ENCODE peak calls at places on chromosomes 5 and 9, in ten cellular contexts. One of them, this sample, is unnamed.

GRCh38 chr5:177402271-177403043 is 2.0 kb upstream of the PFN3 start:
- DNase-seq in EL: peak; percentile 71
- DNase-seq in brain microvascular endothelial cell: no peak
- DNase-seq in naive thymus-derived CD4-positive, alpha-beta T cell: peak; percentile 68
- DNase-seq in kidney glomerular epithelial cell: peak; percentile 72
- DNase-seq in substantia nigra: no peak
- DNase-seq in activated CD8-positive, alpha-beta memory T cell treated with anti-CD3 and anti-CD28 coated beads for 24 hours: peak; percentile 83
- DNase-seq in stimulated activated CD4-positive, alpha-beta T cell treated with anti-CD3 and anti-CD28 coated beads, Interleukin-1b, Interleukin-23, amount 100 ng/mL, for 1 hour: peak; percentile 44
- DNase-seq in T-helper 2 cell: peak; percentile 39
- DNase-seq in OCI-LY7: no peak
- DNase-seq in this sample: peak; percentile 67

GRCh38 chr5:105917189-105917588 is 1753.5 kb downstream of the EFNA5 start:
- DNase-seq in naive thymus-derived CD4-positive, alpha-beta T cell: no peak
- DNase-seq in kidney glomerular epithelial cell: peak; percentile 12
- DNase-seq in brain microvascular endothelial cell: no peak
- DNase-seq in substantia nigra: no peak
- DNase-seq in stimulated activated CD4-positive, alpha-beta T cell treated with anti-CD3 and anti-CD28 coated beads, Interleukin-1b, Interleukin-23, amount 100 ng/mL, for 1 hour: no peak
- DNase-seq in T-helper 2 cell: no peak
- DNase-seq in activated CD8-positive, alpha-beta memory T cell treated with anti-CD3 and anti-CD28 coated beads for 24 hours: no peak
- DNase-seq in OCI-LY7: no peak
- DNase-seq in EL: no peak
- DNase-seq in this sample: no peak

GRCh38 chr9:90914196-90914595 is 112.6 kb downstream of the SYK start:
- DNase-seq in stimulated activated CD4-positive, alpha-beta T cell treated with anti-CD3 and anti-CD28 coated beads, Interleukin-1b, Interleukin-23, amount 100 ng/mL, for 1 hour: no peak
- DNase-seq in OCI-LY7: no peak
- DNase-seq in T-helper 2 cell: no peak
- DNase-seq in kidney glomerular epithelial cell: no peak
- DNase-seq in brain microvascular endothelial cell: no peak
- DNase-seq in EL: no peak
- DNase-seq in naive thymus-derived CD4-positive, alpha-beta T cell: no peak
- DNase-seq in substantia nigra: no peak
- DNase-seq in activated CD8-positive, alpha-beta memory T cell treated with anti-CD3 and anti-CD28 coated beads for 24 hours: no peak
- DNase-seq in this sample: no peak

GRCh38 chr9:132068604-132069003 is 11.1 kb downstream of the MED27 start:
- DNase-seq in T-helper 2 cell: no peak
- DNase-seq in kidney glomerular epithelial cell: no peak
- DNase-seq in brain microvascular endothelial cell: no peak
- DNase-seq in stimulated activated CD4-positive, alpha-beta T cell treated with anti-CD3 and anti-CD28 coated beads, Interleukin-1b, Interleukin-23, amount 100 ng/mL, for 1 hour: no peak
- DNase-seq in EL: no peak
- DNase-seq in OCI-LY7: no peak
- DNase-seq in substantia nigra: peak; percentile 54
- DNase-seq in activated CD8-positive, alpha-beta memory T cell treated with anti-CD3 and anti-CD28 coated beads for 24 hours: no peak
- DNase-seq in naive thymus-derived CD4-positive, alpha-beta T cell: no peak
- DNase-seq in this sample: no peak

GRCh38 chr5:147507480-147508126 is 2.3 kb downstream of the DPYSL3 start:
- DNase-seq in brain microvascular endothelial cell: no peak
- DNase-seq in substantia nigra: no peak
- DNase-seq in T-helper 2 cell: no peak
- DNase-seq in OCI-LY7: no peak
- DNase-seq in kidney glomerular epithelial cell: peak; percentile 31
- DNase-seq in stimulated activated CD4-positive, alpha-beta T cell treated with anti-CD3 and anti-CD28 coated beads, Interleukin-1b, Interleukin-23, amount 100 ng/mL, for 1 hour: no peak
- DNase-seq in naive thymus-derived CD4-positive, alpha-beta T cell: no peak
- DNase-seq in activated CD8-positive, alpha-beta memory T cell treated with anti-CD3 and anti-CD28 coated beads for 24 hours: no peak
- DNase-seq in EL: peak; percentile 63
- DNase-seq in this sample: no peak

GRCh38 chr9:109253637-109254284 is 67.1 kb downstream of the EPB41L4B start:
- DNase-seq in brain microvascular endothelial cell: peak; percentile 59
- DNase-seq in stimulated activated CD4-positive, alpha-beta T cell treated with anti-CD3 and anti-CD28 coated beads, Interleukin-1b, Interleukin-23, amount 100 ng/mL, for 1 hour: no peak
- DNase-seq in kidney glomerular epithelial cell: peak; percentile 30
- DNase-seq in OCI-LY7: no peak
- DNase-seq in activated CD8-positive, alpha-beta memory T cell treated with anti-CD3 and anti-CD28 coated beads for 24 hours: peak; percentile 42
- DNase-seq in naive thymus-derived CD4-positive, alpha-beta T cell: no peak
- DNase-seq in substantia nigra: no peak
- DNase-seq in EL: peak; percentile 94
- DNase-seq in T-helper 2 cell: no peak
- DNase-seq in this sample: no peak

GRCh38 chr5:178145965-178146820 is 7.5 kb downstream of the NHP2 start:
- DNase-seq in EL: peak; percentile 74
- DNase-seq in T-helper 2 cell: peak; percentile 49
- DNase-seq in OCI-LY7: peak; percentile 81
- DNase-seq in brain microvascular endothelial cell: peak; percentile 47
- DNase-seq in activated CD8-positive, alpha-beta memory T cell treated with anti-CD3 and anti-CD28 coated beads for 24 hours: peak; percentile 87
- DNase-seq in kidney glomerular epithelial cell: peak; percentile 34
- DNase-seq in substantia nigra: no peak
- DNase-seq in naive thymus-derived CD4-positive, alpha-beta T cell: peak; percentile 59
- DNase-seq in stimulated activated CD4-positive, alpha-beta T cell treated with anti-CD3 and anti-CD28 coated beads, Interleukin-1b, Interleukin-23, amount 100 ng/mL, for 1 hour: peak; percentile 46
- DNase-seq in this sample: peak; percentile 77

GRCh38 chr5:78677777-78678668 is 29.5 kb upstream of the LHFPL2 start:
- DNase-seq in OCI-LY7: no peak
- DNase-seq in kidney glomerular epithelial cell: peak; percentile 35
- DNase-seq in activated CD8-positive, alpha-beta memory T cell treated with anti-CD3 and anti-CD28 coated beads for 24 hours: no peak
- DNase-seq in brain microvascular endothelial cell: peak; percentile 92
- DNase-seq in naive thymus-derived CD4-positive, alpha-beta T cell: no peak
- DNase-seq in T-helper 2 cell: no peak
- DNase-seq in stimulated activated CD4-positive, alpha-beta T cell treated with anti-CD3 and anti-CD28 coated beads, Interleukin-1b, Interleukin-23, amount 100 ng/mL, for 1 hour: no peak
- DNase-seq in EL: peak; percentile 96
- DNase-seq in substantia nigra: no peak
- DNase-seq in this sample: no peak

GRCh38 chr5:107542831-107543231 is 127.9 kb downstream of the EFNA5 start:
- DNase-seq in EL: peak; percentile 55
- DNase-seq in stimulated activated CD4-positive, alpha-beta T cell treated with anti-CD3 and anti-CD28 coated beads, Interleukin-1b, Interleukin-23, amount 100 ng/mL, for 1 hour: no peak
- DNase-seq in T-helper 2 cell: no peak
- DNase-seq in OCI-LY7: no peak
- DNase-seq in substantia nigra: no peak
- DNase-seq in kidney glomerular epithelial cell: peak; percentile 72
- DNase-seq in naive thymus-derived CD4-positive, alpha-beta T cell: no peak
- DNase-seq in brain microvascular endothelial cell: peak; percentile 59
- DNase-seq in activated CD8-positive, alpha-beta memory T cell treated with anti-CD3 and anti-CD28 coated beads for 24 hours: no peak
- DNase-seq in this sample: no peak

GRCh38 chr9:133980864-133981588 is 11.1 kb downstream of the VAV2 start:
- DNase-seq in OCI-LY7: no peak
- DNase-seq in stimulated activated CD4-positive, alpha-beta T cell treated with anti-CD3 and anti-CD28 coated beads, Interleukin-1b, Interleukin-23, amount 100 ng/mL, for 1 hour: no peak
- DNase-seq in T-helper 2 cell: no peak
- DNase-seq in naive thymus-derived CD4-positive, alpha-beta T cell: no peak
- DNase-seq in activated CD8-positive, alpha-beta memory T cell treated with anti-CD3 and anti-CD28 coated beads for 24 hours: no peak
- DNase-seq in brain microvascular endothelial cell: no peak
- DNase-seq in kidney glomerular epithelial cell: no peak
- DNase-seq in EL: no peak
- DNase-seq in substantia nigra: no peak
- DNase-seq in this sample: peak; percentile 35

GRCh38 chr5:37738057-37738691 is 101.7 kb downstream of the GDNF start:
- DNase-seq in T-helper 2 cell: no peak
- DNase-seq in kidney glomerular epithelial cell: peak; percentile 79
- DNase-seq in naive thymus-derived CD4-positive, alpha-beta T cell: no peak
- DNase-seq in activated CD8-positive, alpha-beta memory T cell treated with anti-CD3 and anti-CD28 coated beads for 24 hours: no peak
- DNase-seq in EL: peak; percentile 96
- DNase-seq in stimulated activated CD4-positive, alpha-beta T cell treated with anti-CD3 and anti-CD28 coated beads, Interleukin-1b, Interleukin-23, amount 100 ng/mL, for 1 hour: no peak
- DNase-seq in substantia nigra: no peak
- DNase-seq in OCI-LY7: no peak
- DNase-seq in brain microvascular endothelial cell: peak; percentile 93
- DNase-seq in this sample: no peak

GRCh38 chr5:168780888-168781287 is 201.7 kb upstream of the PANK3 start:
- DNase-seq in kidney glomerular epithelial cell: no peak
- DNase-seq in OCI-LY7: no peak
- DNase-seq in substantia nigra: no peak
- DNase-seq in brain microvascular endothelial cell: no peak
- DNase-seq in naive thymus-derived CD4-positive, alpha-beta T cell: no peak
- DNase-seq in activated CD8-positive, alpha-beta memory T cell treated with anti-CD3 and anti-CD28 coated beads for 24 hours: no peak
- DNase-seq in stimulated activated CD4-positive, alpha-beta T cell treated with anti-CD3 and anti-CD28 coated beads, Interleukin-1b, Interleukin-23, amount 100 ng/mL, for 1 hour: no peak
- DNase-seq in T-helper 2 cell: no peak
- DNase-seq in EL: no peak
- DNase-seq in this sample: no peak

GRCh38 chr5:57650360-57651069 is 167.9 kb upstream of the ACTBL2 start:
- DNase-seq in kidney glomerular epithelial cell: peak; percentile 74
- DNase-seq in naive thymus-derived CD4-positive, alpha-beta T cell: no peak
- DNase-seq in T-helper 2 cell: no peak
- DNase-seq in OCI-LY7: peak; percentile 29
- DNase-seq in EL: peak; percentile 66
- DNase-seq in substantia nigra: no peak
- DNase-seq in activated CD8-positive, alpha-beta memory T cell treated with anti-CD3 and anti-CD28 coated beads for 24 hours: no peak
- DNase-seq in stimulated activated CD4-positive, alpha-beta T cell treated with anti-CD3 and anti-CD28 coated beads, Interleukin-1b, Interleukin-23, amount 100 ng/mL, for 1 hour: no peak
- DNase-seq in brain microvascular endothelial cell: peak; percentile 70
- DNase-seq in this sample: no peak